ENCODE peak calls at places on chromosomes 12 and 14, in six cellular contexts. One of them, this sample, is unnamed.

GRCh38 chr14:101604228-101604934 is 43.1 kb downstream of the DIO3 start:
- DNase-seq in NCI-H1092 treated with DMSO at 0.1 percent for 48 hours: no peak
- DNase-seq in midbrain: no peak
- DNase-seq in fibroblast of mammary gland: no peak
- DNase-seq in C1 segment of cervical spinal cord: no peak
- DNase-seq in activated B cell treated with CpG ODN at 0.5 μM for 24 hours: no peak
- DNase-seq in this sample: no peak

GRCh38 chr12:106224392-106224706 is 23.5 kb downstream of the CKAP4 start:
- DNase-seq in NCI-H1092 treated with DMSO at 0.1 percent for 48 hours: no peak
- DNase-seq in midbrain: no peak
- DNase-seq in fibroblast of mammary gland: no peak
- DNase-seq in C1 segment of cervical spinal cord: no peak
- DNase-seq in activated B cell treated with CpG ODN at 0.5 μM for 24 hours: no peak
- DNase-seq in this sample: no peak

GRCh38 chr12:74539261-74539660 is 1.6 kb downstream of the ATXN7L3B start:
- DNase-seq in NCI-H1092 treated with DMSO at 0.1 percent for 48 hours: no peak
- DNase-seq in midbrain: no peak
- DNase-seq in fibroblast of mammary gland: no peak
- DNase-seq in C1 segment of cervical spinal cord: no peak
- DNase-seq in activated B cell treated with CpG ODN at 0.5 μM for 24 hours: no peak
- DNase-seq in this sample: no peak

GRCh38 chr14:27371868-27372267 is 774.0 kb upstream of the NOVA1 start:
- DNase-seq in NCI-H1092 treated with DMSO at 0.1 percent for 48 hours: no peak
- DNase-seq in midbrain: no peak
- DNase-seq in fibroblast of mammary gland: no peak
- DNase-seq in C1 segment of cervical spinal cord: no peak
- DNase-seq in activated B cell treated with CpG ODN at 0.5 μM for 24 hours: no peak
- DNase-seq in this sample: no peak

GRCh38 chr12:130819248-130819576 is 19.8 kb downstream of the STX2 start:
- DNase-seq in NCI-H1092 treated with DMSO at 0.1 percent for 48 hours: no peak
- DNase-seq in midbrain: no peak
- DNase-seq in fibroblast of mammary gland: no peak
- DNase-seq in C1 segment of cervical spinal cord: no peak
- DNase-seq in activated B cell treated with CpG ODN at 0.5 μM for 24 hours: no peak
- DNase-seq in this sample: no peak

GRCh38 chr12:6767301-6767591 is 1.1 kb downstream of the PTMS start:
- DNase-seq in NCI-H1092 treated with DMSO at 0.1 percent for 48 hours: no peak
- DNase-seq in midbrain: no peak
- DNase-seq in fibroblast of mammary gland: no peak
- DNase-seq in C1 segment of cervical spinal cord: no peak
- DNase-seq in activated B cell treated with CpG ODN at 0.5 μM for 24 hours: no peak
- DNase-seq in this sample: no peak

GRCh38 chr12:124694250-124694649 is 126.8 kb upstream of the NCOR2 start:
- DNase-seq in NCI-H1092 treated with DMSO at 0.1 percent for 48 hours: no peak
- DNase-seq in midbrain: no peak
- DNase-seq in fibroblast of mammary gland: no peak
- DNase-seq in C1 segment of cervical spinal cord: no peak
- DNase-seq in activated B cell treated with CpG ODN at 0.5 μM for 24 hours: no peak
- DNase-seq in this sample: no peak

GRCh38 chr12:57518920-57519757 is 1.2 kb downstream of the DDIT3 start:
- DNase-seq in NCI-H1092 treated with DMSO at 0.1 percent for 48 hours: no peak
- DNase-seq in midbrain: no peak
- DNase-seq in fibroblast of mammary gland: peak
- DNase-seq in C1 segment of cervical spinal cord: no peak
- DNase-seq in activated B cell treated with CpG ODN at 0.5 μM for 24 hours: peak
- DNase-seq in this sample: no peak

GRCh38 chr12:25242981-25243764 is 7.6 kb downstream of the KRAS start:
- DNase-seq in NCI-H1092 treated with DMSO at 0.1 percent for 48 hours: no peak
- DNase-seq in midbrain: no peak
- DNase-seq in fibroblast of mammary gland: peak
- DNase-seq in C1 segment of cervical spinal cord: no peak
- DNase-seq in activated B cell treated with CpG ODN at 0.5 μM for 24 hours: no peak
- DNase-seq in this sample: no peak

GRCh38 chr14:39033371-39033770 is 69.7 kb downstream of the SEC23A start:
- DNase-seq in NCI-H1092 treated with DMSO at 0.1 percent for 48 hours: no peak
- DNase-seq in midbrain: no peak
- DNase-seq in fibroblast of mammary gland: no peak
- DNase-seq in C1 segment of cervical spinal cord: no peak
- DNase-seq in activated B cell treated with CpG ODN at 0.5 μM for 24 hours: no peak
- DNase-seq in this sample: no peak

GRCh38 chr12:56631790-56632700 is 1.9 kb upstream of the BAZ2A start:
- DNase-seq in NCI-H1092 treated with DMSO at 0.1 percent for 48 hours: peak
- DNase-seq in midbrain: peak
- DNase-seq in fibroblast of mammary gland: peak
- DNase-seq in C1 segment of cervical spinal cord: no peak
- DNase-seq in activated B cell treated with CpG ODN at 0.5 μM for 24 hours: peak
- DNase-seq in this sample: no peak

GRCh38 chr12:124236651-124237050 is 58.2 kb upstream of the RFLNA start:
- DNase-seq in NCI-H1092 treated with DMSO at 0.1 percent for 48 hours: no peak
- DNase-seq in midbrain: no peak
- DNase-seq in fibroblast of mammary gland: peak
- DNase-seq in C1 segment of cervical spinal cord: no peak
- DNase-seq in activated B cell treated with CpG ODN at 0.5 μM for 24 hours: no peak
- DNase-seq in this sample: peak

GRCh38 chr12:14770495-14771313 is 32.6 kb downstream of the WBP11 start:
- DNase-seq in NCI-H1092 treated with DMSO at 0.1 percent for 48 hours: peak
- DNase-seq in midbrain: peak
- DNase-seq in fibroblast of mammary gland: peak
- DNase-seq in C1 segment of cervical spinal cord: peak
- DNase-seq in activated B cell treated with CpG ODN at 0.5 μM for 24 hours: peak
- DNase-seq in this sample: peak

GRCh38 chr12:92085040-92085439 is 60.6 kb downstream of the BTG1 start:
- DNase-seq in NCI-H1092 treated with DMSO at 0.1 percent for 48 hours: no peak
- DNase-seq in midbrain: no peak
- DNase-seq in fibroblast of mammary gland: no peak
- DNase-seq in C1 segment of cervical spinal cord: no peak
- DNase-seq in activated B cell treated with CpG ODN at 0.5 μM for 24 hours: no peak
- DNase-seq in this sample: no peak

GRCh38 chr12:17381211-17381610 is 708.8 kb downstream of the RERGL start:
- DNase-seq in NCI-H1092 treated with DMSO at 0.1 percent for 48 hours: no peak
- DNase-seq in midbrain: no peak
- DNase-seq in fibroblast of mammary gland: no peak
- DNase-seq in C1 segment of cervical spinal cord: no peak
- DNase-seq in activated B cell treated with CpG ODN at 0.5 μM for 24 hours: no peak
- DNase-seq in this sample: no peak